ENCODE peak calls at places on chromosomes 2 and 18, in nine cellular contexts. O is gastrocnemius medialis, K is fibroblast of lung, L is IMR-90, W is transverse colon, H is left ventricle myocardium inferior, B is A549, D is right lobe of liver, E is lower lobe of right lung. C is an unnamed sample. For H3K9me3 and H3K4me1, the result is how much of the 10 kb centered on the place peaks cover.

GRCh38 chr2:242030226-242030575 is 160.7 kb downstream of the RTP5 start:
- DNase-seq in O (no peak), K (no peak), L (no peak), W (no peak), H (no peak), B (no peak), D (no peak), E (no peak), C (no peak)

GRCh38 chr2:43488737-43489136 is 107.1 kb downstream of the THADA start:
- DNase-seq in O (no peak), K (no peak), L (no peak), W (no peak), H (no peak), B (no peak), D (no peak), E (no peak), C (no peak)

GRCh38 chr18:38923136-38923535 is 1357.5 kb upstream of the CELF4 start:
- DNase-seq in O (no peak), K (no peak), L (no peak), W (no peak), H (no peak), B (no peak), D (no peak), E (no peak), C (no peak)

GRCh38 chr2:77268626-77269025 is 253.6 kb downstream of the LRRTM4 start:
- DNase-seq in O (no peak), K (peak), L (no peak), W (no peak), H (no peak), B (no peak), D (no peak), E (no peak), C (no peak)

GRCh38 chr2:105644174-105644980 is 100.3 kb upstream of the NCK2 start:
- DNase-seq in O (no peak), K (peak), L (no peak), W (no peak), H (no peak), B (peak), D (peak), E (no peak), C (no peak)

GRCh38 chr18:59142274-59142673 is 2.6 kb downstream of the SEC11C start:
- DNase-seq in O (no peak), K (no peak), L (no peak), W (no peak), H (no peak), B (no peak), D (no peak), E (no peak), C (no peak)

GRCh38 chr2:73993799-73994543 is 9.3 kb downstream of the TET3 start:
- DNase-seq in O (no peak), K (no peak), L (no peak), W (no peak), H (no peak), B (no peak), D (no peak), E (no peak), C (no peak)

GRCh38 chr2:195316485-195316884 is 340.5 kb upstream of the SLC39A10 start:
- DNase-seq in O (no peak), K (peak), L (peak), W (no peak), H (no peak), B (no peak), D (no peak), E (no peak), C (no peak)

GRCh38 chr2:29479566-29479965 is 364.4 kb downstream of the CLIP4 start:
- DNase-seq in O (no peak), K (no peak), L (no peak), W (no peak), H (no peak), B (no peak), D (no peak), E (no peak), C (no peak)

GRCh38 chr2:211837706-211838105 is 700.9 kb downstream of the ERBB4 start:
- DNase-seq in O (no peak), K (peak), L (no peak), W (no peak), H (no peak), B (no peak), D (no peak), E (no peak), C (no peak)

GRCh38 chr2:127022817-127023216 is 84.1 kb downstream of the BIN1 start:
- DNase-seq in O (no peak), K (no peak), L (no peak), W (no peak), H (no peak), B (no peak), D (no peak), E (no peak), C (no peak)

GRCh38 chr2:127027715-127028114 is 79.2 kb downstream of the BIN1 start:
- DNase-seq in O (no peak), K (no peak), L (no peak), W (no peak), H (no peak), B (peak), D (no peak), E (no peak), C (no peak)

GRCh38 chr2:127024769-127025356 is 82.1 kb downstream of the BIN1 start:
- DNase-seq in O (no peak), K (peak), L (peak), W (peak), H (no peak), B (peak), D (no peak), E (no peak), C (peak)

GRCh38 chr2:127023504-127023903 is 83.5 kb downstream of the BIN1 start:
- DNase-seq in O (no peak), K (no peak), L (no peak), W (no peak), H (no peak), B (no peak), D (no peak), E (no peak), C (no peak)

GRCh38 chr2:127025357-127026062 is 81.4 kb downstream of the BIN1 start:
- DNase-seq in O (peak), K (peak), L (peak), W (peak), H (peak), B (peak), D (peak), E (peak), C (peak)
- TF ChIP-seq CTCF in O (no peak), K (peak), L (peak), W (peak), H (peak), B (peak), D (peak), E (peak), C (no peak)

DNA sequence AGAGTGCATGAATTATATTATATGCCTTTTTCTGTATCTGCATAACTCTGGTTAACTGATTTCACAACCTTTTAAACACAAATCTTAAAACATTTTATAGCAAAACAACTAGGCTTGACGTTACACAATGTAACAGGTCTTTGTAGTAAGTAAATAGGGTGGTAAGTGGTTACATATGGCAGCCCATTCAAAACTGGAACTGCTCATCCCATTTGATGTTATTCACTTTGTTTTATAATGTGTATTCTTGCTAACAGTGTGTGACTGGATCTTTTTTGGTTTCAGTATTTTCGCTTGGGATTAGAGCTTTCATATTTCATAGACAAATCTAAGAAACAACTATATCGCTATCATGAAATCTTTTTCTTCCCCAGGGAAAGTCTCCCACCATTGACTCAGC is 947.1 kb upstream of the SOX11 start:
- DNase-seq in O (no peak), K (no peak), L (no peak), W (no peak), H (no peak), B (no peak), D (no peak), E (no peak), C (no peak)
- H3K9me3 ChIP-seq in O (under half), K (under half), L (under half), W (under half), H (under half), B (under half), D (under half), E (under half), C (under half)

DNA sequence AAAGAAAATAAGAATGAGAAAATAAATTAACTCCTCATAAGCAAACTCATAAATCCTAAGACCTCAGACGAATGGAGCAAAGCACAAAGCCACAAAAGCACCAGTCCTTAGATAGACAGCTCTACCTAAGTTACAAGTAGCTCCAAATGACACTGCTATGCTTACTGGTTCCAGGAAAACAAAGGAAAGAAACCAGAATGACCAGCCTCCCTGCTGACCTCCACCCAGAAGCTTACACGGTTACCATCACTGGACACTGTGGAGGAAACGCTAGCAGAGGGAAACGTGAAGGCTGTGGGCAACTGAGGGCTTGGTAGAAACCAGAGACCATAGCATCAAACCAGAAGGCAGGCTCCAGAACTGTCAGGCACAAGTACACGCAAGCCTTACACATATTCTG is 67.8 kb downstream of the STK39 start:
- DNase-seq in O (no peak), K (no peak), L (no peak), W (no peak), H (no peak), B (no peak), D (no peak), E (no peak), C (no peak)
- H3K4me1 ChIP-seq in O (under half), K (under half), L (under half), W (under half), H (under half), B (under half), D (under half), E (under half), C (under half)

DNA sequence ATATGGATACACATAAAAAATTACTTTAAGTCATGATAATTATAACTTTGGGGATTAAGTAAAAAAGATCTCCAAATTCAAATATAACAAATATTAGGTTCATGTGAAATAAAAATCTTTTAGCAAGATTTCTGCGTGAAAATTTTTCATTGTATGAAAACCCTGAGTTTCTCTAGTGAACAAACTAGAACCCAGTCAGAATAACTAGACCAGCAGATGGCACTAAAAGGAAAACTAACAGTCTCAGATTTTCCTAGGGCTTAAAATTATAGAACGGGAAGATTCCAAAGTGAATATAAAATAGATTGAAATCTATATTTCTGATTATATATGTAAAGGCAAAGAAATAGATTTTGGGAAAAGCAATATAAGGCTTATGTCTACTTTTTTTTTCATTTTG is 43.3 kb downstream of the TMEM200C start:
- DNase-seq in O (no peak), K (no peak), L (no peak), W (no peak), H (no peak), B (no peak), D (no peak), E (no peak), C (no peak)
- TF ChIP-seq CTCF in O (no peak), K (no peak), L (peak), W (no peak), H (no peak), B (peak), D (peak), E (no peak), C (no peak)

DNA sequence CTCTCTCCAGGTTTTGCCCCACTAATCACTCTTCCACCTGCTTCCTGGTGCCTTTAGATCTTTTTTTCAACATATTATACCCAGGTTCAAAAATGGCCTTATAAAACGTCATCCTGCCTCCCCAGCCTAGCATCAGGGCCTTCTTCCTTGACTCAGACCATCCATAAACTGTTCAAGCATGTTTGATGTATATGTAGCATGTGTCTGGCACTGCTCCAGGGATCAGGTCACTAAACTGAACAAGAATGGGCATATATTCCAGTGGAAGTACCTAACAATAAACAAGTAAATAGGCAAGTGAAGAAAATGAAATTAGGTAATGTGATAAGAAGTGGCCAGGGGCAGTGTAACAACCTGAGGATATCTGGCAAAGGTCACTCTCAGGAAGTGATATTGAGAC is 141.2 kb downstream of the TRIB2 start:
- DNase-seq in O (no peak), K (no peak), L (no peak), W (no peak), H (no peak), B (no peak), D (no peak), E (no peak), C (no peak)
- H3K9me3 ChIP-seq in O (under half), K (under half), L (under half), W (under half), H (under half), B (under half), D (under half), E (under half), C (under half)

GRCh38 chr18:50844960-50845359 is 25.1 kb upstream of the MRO start:
- DNase-seq in O (no peak), K (no peak), L (no peak), W (no peak), H (no peak), B (no peak), D (no peak), E (no peak), C (no peak)

GRCh38 chr18:50836521-50836957 is 16.7 kb upstream of the MRO start:
- DNase-seq in O (no peak), K (peak), L (peak), W (no peak), H (no peak), B (peak), D (no peak), E (no peak), C (no peak)

GRCh38 chr18:50844554-50844953 is 24.7 kb upstream of the MRO start:
- DNase-seq in O (no peak), K (no peak), L (no peak), W (no peak), H (no peak), B (no peak), D (no peak), E (no peak), C (no peak)

GRCh38 chr18:50839341-50839740 is 19.5 kb upstream of the MRO start:
- DNase-seq in O (no peak), K (no peak), L (no peak), W (no peak), H (no peak), B (no peak), D (no peak), E (no peak), C (no peak)

DNA sequence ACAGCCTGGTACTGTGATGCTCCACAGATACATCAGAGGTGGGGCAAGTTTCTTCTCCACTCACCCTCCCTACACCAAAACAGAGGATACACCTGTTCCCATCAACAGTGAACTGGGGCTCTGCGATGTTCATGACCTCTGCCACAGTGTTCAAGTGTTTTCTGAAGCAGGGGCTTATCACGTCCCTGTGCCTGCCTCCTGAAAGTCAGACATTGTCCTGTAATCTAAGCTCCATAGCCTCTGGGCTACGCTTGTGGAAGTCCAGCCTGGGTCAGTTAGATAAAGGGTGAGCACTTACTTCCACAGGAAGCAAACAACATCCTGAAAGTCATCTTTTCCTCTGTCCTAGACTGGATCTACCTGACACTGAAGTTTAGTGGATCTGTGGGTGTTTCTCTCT is 20.2 kb upstream of the MRO start:
- DNase-seq in O (no peak), K (no peak), L (no peak), W (no peak), H (no peak), B (no peak), D (no peak), E (no peak), C (no peak)
- H3K4me1 ChIP-seq in O (under half), K (under half), L (under half), W (under half), H (half or more), B (under half), D (under half), E (under half), C (under half)

GRCh38 chr18:78929502-78929901 is 50.1 kb upstream of the SALL3 start:
- DNase-seq in O (no peak), K (no peak), L (no peak), W (no peak), H (no peak), B (no peak), D (no peak), E (no peak), C (peak)
- TF ChIP-seq CTCF in O (no peak), K (no peak), L (no peak), W (no peak), H (no peak), B (no peak), D (no peak), E (no peak), C (no peak)

C was measured in kidney.